ENCODE peak calls at places on chromosomes 4 and X, in five cellular contexts. One of them, this sample, is unnamed.

GRCh38 chrX:24487576-24487975 is 22.5 kb downstream of the PDK3 start:
- DNase-seq in neural progenitor cell: no peak
- DNase-seq in transverse colon: no peak
- DNase-seq in endothelial cell of umbilical vein: no peak
- DNase-seq in fibroblast of lung: no peak
- DNase-seq in this sample: no peak

GRCh38 chr4:117560329-117560728 is 474.0 kb upstream of the NDST3 start:
- DNase-seq in fibroblast of lung: peak
- DNase-seq in neural progenitor cell: no peak
- DNase-seq in transverse colon: no peak
- DNase-seq in endothelial cell of umbilical vein: peak
- DNase-seq in this sample: no peak

GRCh38 chr4:12050357-12050756 is 621.7 kb upstream of the HS3ST1 start:
- DNase-seq in transverse colon: no peak
- DNase-seq in endothelial cell of umbilical vein: no peak
- DNase-seq in fibroblast of lung: no peak
- DNase-seq in neural progenitor cell: peak
- DNase-seq in this sample: no peak

GRCh38 chrX:48648299-48648698 is 35.3 kb upstream of the WAS start:
- DNase-seq in transverse colon: peak
- DNase-seq in fibroblast of lung: peak
- DNase-seq in endothelial cell of umbilical vein: peak
- DNase-seq in neural progenitor cell: peak
- DNase-seq in this sample: peak

GRCh38 chrX:130165703-130166502 is at the start of gene AIFM1:
- DNase-seq in transverse colon: peak
- DNase-seq in fibroblast of lung: peak
- DNase-seq in neural progenitor cell: peak
- DNase-seq in endothelial cell of umbilical vein: peak
- DNase-seq in this sample: peak

GRCh38 chrX:153554519-153555167 is 37.2 kb downstream of the ATP2B3 start:
- DNase-seq in fibroblast of lung: peak
- DNase-seq in neural progenitor cell: peak
- DNase-seq in transverse colon: peak
- DNase-seq in endothelial cell of umbilical vein: peak
- DNase-seq in this sample: peak

GRCh38 chr4:181822005-181822375 is 421.2 kb upstream of the TENM3 start:
- DNase-seq in endothelial cell of umbilical vein: no peak
- DNase-seq in transverse colon: no peak
- DNase-seq in fibroblast of lung: peak
- DNase-seq in neural progenitor cell: no peak
- DNase-seq in this sample: no peak

GRCh38 chr4:184961693-184962092 is 56.6 kb upstream of the HELT start:
- DNase-seq in neural progenitor cell: no peak
- DNase-seq in fibroblast of lung: no peak
- DNase-seq in transverse colon: peak
- DNase-seq in endothelial cell of umbilical vein: no peak
- DNase-seq in this sample: no peak

GRCh38 chr4:185599844-185600243 is 64.5 kb upstream of the PDLIM3 start:
- DNase-seq in transverse colon: peak
- DNase-seq in endothelial cell of umbilical vein: no peak
- DNase-seq in fibroblast of lung: no peak
- DNase-seq in neural progenitor cell: no peak
- DNase-seq in this sample: no peak

GRCh38 chr4:163755013-163755412 is 260.5 kb downstream of the TMA16 start:
- DNase-seq in transverse colon: no peak
- DNase-seq in neural progenitor cell: peak
- DNase-seq in endothelial cell of umbilical vein: no peak
- DNase-seq in fibroblast of lung: peak
- DNase-seq in this sample: no peak

GRCh38 chr4:48538358-48538757 is 48.3 kb downstream of the ZAR1 start:
- DNase-seq in neural progenitor cell: no peak
- DNase-seq in fibroblast of lung: no peak
- DNase-seq in endothelial cell of umbilical vein: peak
- DNase-seq in transverse colon: no peak
- DNase-seq in this sample: no peak

GRCh38 chr4:165906272-165906671 is 33.2 kb downstream of the TLL1 start:
- DNase-seq in transverse colon: no peak
- DNase-seq in neural progenitor cell: no peak
- DNase-seq in endothelial cell of umbilical vein: peak
- DNase-seq in fibroblast of lung: no peak
- DNase-seq in this sample: no peak

GRCh38 chr4:138891610-138892009 is 124.0 kb upstream of the NOCT start:
- DNase-seq in transverse colon: no peak
- DNase-seq in endothelial cell of umbilical vein: peak
- DNase-seq in neural progenitor cell: no peak
- DNase-seq in fibroblast of lung: no peak
- DNase-seq in this sample: no peak

GRCh38 chr4:1294424-1294823 is 4.7 kb downstream of the MAEA start:
- DNase-seq in transverse colon: no peak
- DNase-seq in endothelial cell of umbilical vein: no peak
- DNase-seq in fibroblast of lung: no peak
- DNase-seq in neural progenitor cell: no peak
- DNase-seq in this sample: peak

GRCh38 chr4:1294891-1295290 is 5.2 kb downstream of the MAEA start:
- DNase-seq in endothelial cell of umbilical vein: no peak
- DNase-seq in neural progenitor cell: no peak
- DNase-seq in fibroblast of lung: no peak
- DNase-seq in transverse colon: no peak
- DNase-seq in this sample: no peak

GRCh38 chr4:1293531-1293941 is 3.8 kb downstream of the MAEA start:
- DNase-seq in transverse colon: peak
- DNase-seq in fibroblast of lung: no peak
- DNase-seq in endothelial cell of umbilical vein: no peak
- DNase-seq in neural progenitor cell: no peak
- DNase-seq in this sample: no peak

GRCh38 chr4:1295405-1296055 is 5.8 kb downstream of the MAEA start:
- DNase-seq in transverse colon: no peak
- DNase-seq in fibroblast of lung: no peak
- DNase-seq in neural progenitor cell: no peak
- DNase-seq in endothelial cell of umbilical vein: no peak
- DNase-seq in this sample: no peak

GRCh38 chr4:1293981-1294380 is 4.3 kb downstream of the MAEA start:
- DNase-seq in endothelial cell of umbilical vein: no peak
- DNase-seq in neural progenitor cell: no peak
- DNase-seq in transverse colon: no peak
- DNase-seq in fibroblast of lung: no peak
- DNase-seq in this sample: no peak
- H3K4me3 ChIP-seq in endothelial cell of umbilical vein: no peak
- H3K4me3 ChIP-seq in neural progenitor cell: no peak
- H3K4me3 ChIP-seq in transverse colon: no peak
- H3K4me3 ChIP-seq in fibroblast of lung: no peak
- H3K4me3 ChIP-seq in this sample: no peak

GRCh38 chr4:158845166-158846041 is 76.6 kb downstream of the FNIP2 start:
- DNase-seq in fibroblast of lung: peak
- DNase-seq in neural progenitor cell: no peak
- DNase-seq in endothelial cell of umbilical vein: no peak
- DNase-seq in transverse colon: no peak
- DNase-seq in this sample: no peak
- H3K4me3 ChIP-seq in fibroblast of lung: no peak
- H3K4me3 ChIP-seq in neural progenitor cell: no peak
- H3K4me3 ChIP-seq in endothelial cell of umbilical vein: no peak
- H3K4me3 ChIP-seq in transverse colon: no peak
- H3K4me3 ChIP-seq in this sample: no peak

GRCh38 chr4:10112658-10113284 is 3.8 kb downstream of the WDR1 start:
- DNase-seq in fibroblast of lung: no peak
- DNase-seq in transverse colon: no peak
- DNase-seq in neural progenitor cell: no peak
- DNase-seq in endothelial cell of umbilical vein: no peak
- DNase-seq in this sample: no peak
- H3K4me3 ChIP-seq in fibroblast of lung: no peak
- H3K4me3 ChIP-seq in transverse colon: no peak
- H3K4me3 ChIP-seq in neural progenitor cell: no peak
- H3K4me3 ChIP-seq in endothelial cell of umbilical vein: no peak
- H3K4me3 ChIP-seq in this sample: no peak

DNA sequence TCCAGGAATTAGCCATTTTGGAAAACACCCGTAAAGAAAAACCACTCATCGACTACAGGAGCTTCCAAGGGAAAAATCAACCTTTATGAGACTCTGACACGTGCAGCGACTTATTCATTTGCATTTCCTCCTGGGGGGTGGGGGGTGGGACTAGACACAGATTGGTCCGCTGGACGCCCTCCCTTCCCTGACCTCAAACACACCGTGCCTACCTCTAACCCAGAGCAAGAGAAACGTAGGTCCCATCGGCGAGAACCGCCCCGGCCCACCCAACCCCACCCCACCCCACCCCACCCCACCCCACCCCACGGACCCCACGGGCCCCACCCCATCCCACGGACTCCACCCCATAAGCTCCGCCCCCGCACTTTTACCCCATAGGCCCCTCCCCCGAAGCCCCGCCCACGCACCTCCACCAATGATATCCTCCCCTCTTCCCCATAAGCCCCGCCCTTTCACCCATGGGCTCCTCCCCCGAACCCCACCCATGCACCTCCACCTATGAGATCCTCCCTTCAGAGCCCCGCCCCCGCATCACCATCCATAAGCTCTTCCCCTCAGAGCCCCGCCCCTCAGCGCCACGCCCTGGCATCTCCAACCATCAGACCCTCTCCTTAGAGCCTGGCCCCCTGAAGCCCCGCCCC is 1.1 kb downstream of the GTPBP6 start:
- DNase-seq in endothelial cell of umbilical vein: no peak
- DNase-seq in transverse colon: no peak
- DNase-seq in neural progenitor cell: no peak
- DNase-seq in fibroblast of lung: no peak
- DNase-seq in this sample: no peak
- H3K4me3 ChIP-seq in endothelial cell of umbilical vein: peak
- H3K4me3 ChIP-seq in transverse colon: peak
- H3K4me3 ChIP-seq in neural progenitor cell: peak
- H3K4me3 ChIP-seq in fibroblast of lung: peak
- H3K4me3 ChIP-seq in this sample: peak

GRCh38 chr4:101188906-101189305 is 158.4 kb downstream of the PPP3CA start:
- DNase-seq in transverse colon: no peak
- DNase-seq in neural progenitor cell: no peak
- DNase-seq in endothelial cell of umbilical vein: no peak
- DNase-seq in fibroblast of lung: no peak
- DNase-seq in this sample: no peak

GRCh38 chr4:101187837-101188236 is 159.5 kb downstream of the PPP3CA start:
- DNase-seq in neural progenitor cell: no peak
- DNase-seq in transverse colon: no peak
- DNase-seq in fibroblast of lung: peak
- DNase-seq in endothelial cell of umbilical vein: peak
- DNase-seq in this sample: no peak

GRCh38 chr4:101191302-101192098 is 155.8 kb downstream of the PPP3CA start:
- DNase-seq in transverse colon: peak
- DNase-seq in endothelial cell of umbilical vein: peak
- DNase-seq in fibroblast of lung: peak
- DNase-seq in neural progenitor cell: peak
- DNase-seq in this sample: peak

GRCh38 chr4:101197350-101197749 is 150.0 kb downstream of the PPP3CA start:
- DNase-seq in fibroblast of lung: no peak
- DNase-seq in transverse colon: no peak
- DNase-seq in neural progenitor cell: no peak
- DNase-seq in endothelial cell of umbilical vein: no peak
- DNase-seq in this sample: no peak

DNA sequence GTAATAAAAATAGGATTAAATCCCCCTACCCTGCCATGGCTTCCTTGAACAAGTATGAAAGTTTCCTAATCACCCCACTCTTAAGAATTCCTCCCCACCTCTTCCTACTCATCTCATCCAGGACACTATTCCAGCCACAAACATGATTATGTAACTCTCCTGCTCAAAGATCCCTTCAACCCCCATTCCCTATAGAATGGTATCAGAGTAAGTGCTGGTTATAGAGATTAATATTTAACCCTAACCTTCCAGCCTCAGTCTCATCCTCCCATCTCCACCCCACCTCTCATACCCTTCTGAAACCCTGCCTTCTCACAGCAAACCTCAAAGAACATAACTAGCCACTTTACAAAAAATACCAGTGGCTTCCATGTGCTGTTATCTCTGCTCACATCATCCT is 155.1 kb downstream of the PPP3CA start:
- DNase-seq in fibroblast of lung: no peak
- DNase-seq in endothelial cell of umbilical vein: no peak
- DNase-seq in transverse colon: no peak
- DNase-seq in neural progenitor cell: no peak
- DNase-seq in this sample: no peak
- H3K4me3 ChIP-seq in fibroblast of lung: no peak
- H3K4me3 ChIP-seq in endothelial cell of umbilical vein: no peak
- H3K4me3 ChIP-seq in transverse colon: no peak
- H3K4me3 ChIP-seq in neural progenitor cell: no peak
- H3K4me3 ChIP-seq in this sample: no peak

DNA sequence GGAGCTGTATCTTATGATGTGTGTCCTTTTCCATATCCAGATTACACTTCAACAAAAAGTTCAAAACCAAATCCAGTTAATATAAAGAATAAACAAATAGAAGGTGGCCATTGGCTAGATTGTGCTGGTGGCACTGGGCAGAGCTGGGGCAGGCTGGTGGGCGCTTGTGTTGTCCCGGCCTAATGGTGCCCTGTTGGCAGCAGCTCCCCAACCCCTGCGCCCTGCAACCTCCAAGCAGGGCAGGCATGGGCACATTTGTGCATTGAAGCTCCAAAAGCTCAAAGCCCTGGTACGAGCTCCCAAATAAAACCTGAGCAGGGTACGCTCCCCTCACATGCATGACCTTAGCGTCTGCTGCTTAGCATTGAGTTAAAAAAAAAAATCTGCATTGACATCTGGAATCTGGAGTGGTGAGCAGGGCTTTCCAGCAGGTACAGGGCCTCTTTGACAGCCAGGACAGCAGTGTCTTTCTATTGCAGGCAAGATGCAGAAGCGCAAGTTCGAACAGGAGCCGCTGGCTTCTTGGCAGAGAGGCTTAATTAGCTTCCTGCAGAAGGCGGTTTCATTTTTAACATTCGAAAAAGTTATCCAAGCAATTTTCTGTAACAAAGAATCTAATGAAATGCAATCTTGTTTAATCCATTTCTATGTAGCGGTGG is 25.9 kb upstream of the NYX start:
- DNase-seq in transverse colon: no peak
- DNase-seq in fibroblast of lung: no peak
- DNase-seq in endothelial cell of umbilical vein: no peak
- DNase-seq in neural progenitor cell: no peak
- DNase-seq in this sample: no peak
- H3K4me3 ChIP-seq in transverse colon: no peak
- H3K4me3 ChIP-seq in fibroblast of lung: peak
- H3K4me3 ChIP-seq in endothelial cell of umbilical vein: no peak
- H3K4me3 ChIP-seq in neural progenitor cell: no peak
- H3K4me3 ChIP-seq in this sample: peak

GRCh38 chrX:103329991-103330390 is at the start of gene TCEAL7:
- DNase-seq in transverse colon: no peak
- DNase-seq in fibroblast of lung: peak
- DNase-seq in endothelial cell of umbilical vein: no peak
- DNase-seq in neural progenitor cell: peak
- DNase-seq in this sample: peak
- H3K4me3 ChIP-seq in transverse colon: no peak
- H3K4me3 ChIP-seq in fibroblast of lung: peak
- H3K4me3 ChIP-seq in endothelial cell of umbilical vein: peak
- H3K4me3 ChIP-seq in neural progenitor cell: peak
- H3K4me3 ChIP-seq in this sample: peak

DNA sequence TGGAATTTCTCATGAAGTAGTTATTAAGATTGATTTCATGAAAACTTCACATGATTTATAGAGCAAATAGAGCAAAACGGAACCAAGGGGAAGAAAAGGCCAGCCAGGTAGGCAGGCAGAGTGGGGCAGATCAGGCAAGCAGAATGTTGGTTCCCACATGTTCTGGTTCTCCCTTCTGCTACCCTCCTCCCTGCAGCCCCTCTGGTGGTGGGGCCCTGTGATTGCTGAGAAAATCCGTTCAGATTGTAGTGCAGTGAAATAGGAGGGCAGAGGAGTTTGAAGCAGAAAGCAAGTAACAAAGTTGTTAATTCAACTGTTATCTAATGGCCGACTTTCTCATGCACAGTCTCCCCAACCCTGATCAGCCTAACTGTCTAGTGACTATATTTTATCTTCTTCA is 185.3 kb downstream of the MID1IP1 start:
- DNase-seq in neural progenitor cell: no peak
- DNase-seq in fibroblast of lung: no peak
- DNase-seq in transverse colon: no peak
- DNase-seq in endothelial cell of umbilical vein: no peak
- DNase-seq in this sample: no peak
- H3K4me3 ChIP-seq in neural progenitor cell: no peak
- H3K4me3 ChIP-seq in fibroblast of lung: no peak
- H3K4me3 ChIP-seq in transverse colon: no peak
- H3K4me3 ChIP-seq in endothelial cell of umbilical vein: no peak
- H3K4me3 ChIP-seq in this sample: no peak

This sample was measured in dorsolateral prefrontal cortex.